ENCODE peak calls at places on chromosomes 12 and 14, in four cellular contexts. D is stomach, M is tibial nerve, J is adrenal gland. E is an unnamed sample.

GRCh38 chr12:15152864-15153263 is 68.4 kb downstream of the RERG start:
- DNase-seq in D (no peak), M (no peak), J (no peak), E (no peak)

GRCh38 chr12:124947561-124948398 is 33.3 kb upstream of the UBC start:
- DNase-seq in J (no peak), M (no peak), D (no peak), E (no peak)

GRCh38 chr12:10140001-10140400 is 10.0 kb upstream of the CLEC7A start:
- DNase-seq in D (no peak), M (peak; percentile 40), J (peak; percentile 21), E (no peak)

GRCh38 chr14:74035556-74035955 is 16.4 kb downstream of the BBOF1 start:
- DNase-seq in D (no peak), M (no peak), J (no peak), E (no peak)

GRCh38 chr14:97218336-97218712 is 421.1 kb downstream of the VRK1 start:
- DNase-seq in D (no peak), J (no peak), M (no peak), E (no peak)

GRCh38 chr14:61662437-61663311 is 32.6 kb upstream of the HIF1A start:
- DNase-seq in M (peak; percentile 13), J (no peak), D (peak; percentile 35), E (no peak)

GRCh38 chr14:24915958-24916595 is 133.9 kb downstream of the STXBP6 start:
- DNase-seq in M (no peak), J (no peak), D (no peak), E (no peak)

GRCh38 chr14:32075636-32076277 is 1.3 kb upstream of the ARHGAP5 start:
- DNase-seq in D (no peak), M (peak; percentile 33), J (peak; percentile 64), E (no peak)

GRCh38 chr14:98593361-98593761 is 678.6 kb downstream of the BCL11B start:
- DNase-seq in M (no peak), J (no peak), D (no peak), E (no peak)

GRCh38 chr14:87617079-87617478 is 375.9 kb downstream of the GALC start:
- DNase-seq in J (no peak), M (no peak), D (no peak), E (no peak)

GRCh38 chr12:50087995-50088394 is 2.9 kb downstream of the SMARCD1 start:
- DNase-seq in J (no peak), D (no peak), M (no peak), E (no peak)

GRCh38 chr14:47276931-47277330 is 398.5 kb downstream of the MDGA2 start:
- DNase-seq in M (no peak), J (no peak), D (no peak), E (no peak)

GRCh38 chr14:30115756-30116155 is 188.1 kb upstream of the PRKD1 start:
- DNase-seq in J (no peak), M (no peak), D (no peak), E (no peak)

GRCh38 chr12:122072031-122072970 is 6.3 kb upstream of the MLXIP start:
- DNase-seq in M (peak; percentile 63), D (peak; percentile 38), J (peak; percentile 76), E (no peak)

GRCh38 chr12:19140381-19141236 is 11.1 kb downstream of the PLEKHA5 start:
- DNase-seq in D (no peak), J (peak; percentile 23), M (no peak), E (no peak)

GRCh38 chr14:68547305-68548193 is 245.3 kb downstream of the ZFP36L1 start:
- DNase-seq in J (peak; percentile 70), D (peak; percentile 41), M (peak; percentile 81), E (peak; percentile 73)

GRCh38 chr14:68549966-68550705 is 242.7 kb downstream of the ZFP36L1 start:
- DNase-seq in D (no peak), M (peak; percentile 5), J (no peak), E (no peak)

GRCh38 chr14:68549057-68549421 is 243.8 kb downstream of the ZFP36L1 start:
- DNase-seq in M (no peak), J (peak; percentile 74), D (no peak), E (no peak)

GRCh38 chr14:68546839-68547238 is 246.0 kb downstream of the ZFP36L1 start:
- DNase-seq in D (no peak), M (peak; percentile 47), J (no peak), E (no peak)

DNA sequence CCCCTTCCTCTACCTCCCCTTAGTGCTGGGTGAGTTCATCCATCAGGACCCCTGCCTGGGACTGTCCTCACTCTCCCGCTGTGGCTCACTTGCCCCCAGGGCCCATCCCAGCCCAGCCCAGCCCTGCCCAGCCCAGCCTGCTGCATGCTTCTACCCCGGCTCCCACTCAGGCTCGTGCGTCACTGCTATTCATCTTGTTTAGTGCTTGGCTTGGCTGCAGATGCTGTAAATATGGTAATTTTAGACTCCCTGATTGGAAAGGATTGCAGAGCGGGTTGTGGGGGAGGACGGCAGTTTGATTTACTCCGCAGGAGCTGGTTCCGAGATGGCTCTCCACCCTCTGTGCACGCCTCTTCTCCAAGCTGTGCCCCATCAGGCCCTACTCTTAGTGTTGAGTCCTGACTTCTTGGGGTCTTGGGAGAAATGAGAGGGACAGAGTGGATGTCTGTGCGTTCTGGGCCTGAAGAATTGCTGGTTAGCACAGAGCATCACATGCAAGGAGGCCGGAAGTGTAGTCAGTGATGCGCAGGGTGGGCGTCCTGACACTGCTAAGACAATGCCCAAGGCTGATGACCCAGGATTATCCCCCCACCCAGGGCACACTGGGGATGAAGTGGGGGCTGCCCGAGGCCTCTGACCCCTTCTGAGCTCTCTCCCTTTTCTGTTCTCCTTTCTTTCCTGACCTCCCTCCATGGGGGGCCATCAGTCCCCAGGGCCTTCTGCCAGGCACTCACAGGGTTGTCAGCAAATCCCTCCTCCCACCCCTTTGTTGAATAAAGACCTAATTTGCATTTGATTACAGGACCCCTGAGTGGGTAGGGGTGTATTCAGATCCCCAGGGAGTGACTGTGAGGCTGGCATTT is 244.4 kb downstream of the ZFP36L1 start:
- DNase-seq in D (peak; percentile 48), J (peak; percentile 89), M (peak; percentile 83), E (peak; percentile 91)
- TF ChIP-seq POLR2A in D (no peak), J (no peak), M (peak; percentile 50), E (no peak)

DNA sequence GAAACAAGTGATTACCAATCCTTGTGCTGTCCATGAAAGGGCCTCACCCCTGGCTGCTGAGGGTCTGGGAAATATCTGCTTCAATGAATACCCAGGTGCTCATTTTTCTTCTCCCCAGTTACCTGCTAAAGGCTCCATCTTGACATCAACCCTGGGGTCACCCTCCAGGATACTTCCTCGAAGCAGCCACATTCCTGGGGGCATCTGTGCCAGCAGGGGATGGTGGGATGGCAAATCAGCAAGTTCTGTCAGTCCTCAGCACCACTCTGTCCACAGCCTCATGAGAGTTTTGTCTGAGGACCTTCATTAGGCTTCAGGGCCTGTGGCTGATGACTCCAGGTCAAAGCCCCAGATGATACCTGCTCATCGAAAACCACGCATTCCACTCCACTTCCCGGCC is 124.8 kb downstream of the ZFP36L1 start:
- DNase-seq in M (no peak), J (peak; percentile 3), D (no peak), E (no peak)
- H3K4me1 ChIP-seq in M (peaks cover 33% of the 10 kb centered on the region), J (no peaks in the 10 kb centered on the region), D (peaks cover 96% of the 10 kb centered on the region), E (peaks cover 5% of the 10 kb centered on the region)

DNA sequence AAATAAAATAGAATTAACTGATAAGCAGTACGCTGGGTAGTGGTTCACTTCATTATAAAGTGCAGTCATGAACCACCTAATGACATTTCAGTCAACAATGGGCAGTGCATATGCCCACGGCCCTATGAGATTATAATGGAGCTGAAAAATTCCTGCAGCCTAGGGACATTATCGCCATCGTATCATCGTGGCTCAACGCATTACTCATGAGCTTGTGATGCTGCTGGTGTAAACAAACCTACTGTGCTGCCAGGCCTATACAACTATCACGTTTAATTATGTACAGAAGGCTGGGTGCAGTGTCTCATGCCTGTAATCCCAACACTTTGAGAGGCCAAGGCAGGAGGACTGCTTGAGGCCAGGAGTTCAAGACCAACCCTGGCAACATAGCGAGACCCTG is 62.3 kb upstream of the TMEM263 start:
- DNase-seq in M (no peak), J (no peak), D (no peak), E (no peak)
- H3K27ac ChIP-seq in M (no peak overlapping the region), J (no peak overlapping the region), D (no peak overlapping the region), E (no peak overlapping the region)

DNA sequence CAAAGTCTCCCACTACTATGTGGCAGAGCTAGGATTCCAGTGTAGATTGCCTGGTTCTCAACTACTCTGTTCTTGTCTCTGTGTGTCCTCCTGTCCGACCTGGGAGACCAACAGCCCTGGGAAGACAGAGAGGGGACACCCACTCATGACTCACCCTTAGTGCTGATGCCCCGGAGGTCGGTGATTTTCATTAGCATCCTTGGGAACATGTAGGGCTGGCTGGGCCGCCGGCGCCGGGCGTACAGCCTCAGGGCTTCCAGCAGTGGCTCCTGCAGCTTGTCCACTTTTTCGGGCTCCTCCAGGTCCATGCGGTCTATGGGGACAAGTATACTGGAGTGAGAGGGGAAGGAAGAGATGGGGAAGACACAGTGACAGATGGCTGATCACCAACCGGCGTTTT is 5.9 kb upstream of the ITGB7 start:
- DNase-seq in D (no peak), J (no peak), M (no peak), E (no peak)
- TF ChIP-seq POLR2A in D (no peak), J (no peak), M (no peak), E (no peak)

GRCh38 chr12:51152953-51153352 is 20.0 kb downstream of the TFCP2 start:
- DNase-seq in D (no peak), M (no peak), J (no peak), E (no peak)
- H3K4me1 ChIP-seq in D (no peaks in the 10 kb centered on the region), M (no peaks in the 10 kb centered on the region), J (no peaks in the 10 kb centered on the region), E (no peaks in the 10 kb centered on the region)

DNA sequence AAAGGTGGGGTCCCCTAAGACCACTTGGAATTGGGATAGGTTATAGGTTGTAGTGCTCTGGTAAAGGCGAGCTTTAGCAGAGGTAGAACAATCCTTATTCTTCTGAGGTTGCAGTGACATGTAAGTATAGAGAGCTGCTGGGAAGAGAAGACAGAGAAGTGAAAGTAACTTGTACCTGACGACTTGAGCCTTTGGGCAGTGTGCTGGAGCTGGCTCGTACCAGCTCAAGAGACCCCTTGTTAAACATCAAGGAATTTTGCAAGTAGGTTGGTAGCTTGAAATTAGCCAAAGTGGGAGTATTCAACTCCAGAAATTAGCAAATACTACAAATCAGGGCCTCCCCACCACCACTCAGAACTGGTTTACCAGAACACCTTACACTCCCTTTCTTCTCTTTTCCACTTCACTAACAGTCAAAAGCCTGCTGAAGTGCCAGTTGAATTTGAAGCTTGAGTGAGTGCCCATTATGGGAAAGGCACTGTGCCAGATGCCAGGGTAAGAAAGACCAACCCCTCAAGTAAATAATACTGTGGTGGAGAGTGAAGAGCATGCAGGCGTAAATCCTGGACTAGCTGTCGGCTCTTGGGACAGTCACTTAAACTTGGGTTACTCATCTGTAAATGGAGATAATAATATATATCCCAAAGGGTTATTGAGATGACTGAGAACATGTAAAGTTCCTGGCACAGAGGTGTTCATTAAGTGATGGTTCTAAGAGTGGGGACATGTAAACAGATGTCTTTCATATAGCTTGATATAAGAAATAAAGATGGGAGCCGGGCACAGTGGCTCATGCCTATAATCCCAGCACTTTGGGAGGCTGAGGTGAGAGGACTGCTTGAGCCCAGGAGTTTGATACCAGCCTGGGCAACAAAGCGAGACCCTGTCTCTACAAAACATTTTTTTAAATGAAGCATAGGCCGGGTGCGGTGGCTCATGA is 27.1 kb upstream of the EID3 start:
- DNase-seq in J (no peak), M (no peak), D (no peak), E (no peak)
- H3K27ac ChIP-seq in J (peak overlapping the region; percentile 61), M (no peak overlapping the region), D (peak overlapping the region; percentile 69), E (peak overlapping the region; percentile 54)

GRCh38 chr12:48694038-48694437 is 12.0 kb upstream of the KANSL2 start:
- DNase-seq in D (no peak), J (no peak), M (no peak), E (no peak)
- TF ChIP-seq POLR2A in D (no peak), J (no peak), M (no peak), E (no peak)

GRCh38 chr14:68374682-68375081 is 418.2 kb downstream of the ZFP36L1 start:
- DNase-seq in D (no peak), M (peak; percentile 57), J (no peak), E (no peak)
- H3K4me1 ChIP-seq in D (peaks cover 28% of the 10 kb centered on the region), M (peaks cover 19% of the 10 kb centered on the region), J (peaks cover 4% of the 10 kb centered on the region), E (peaks cover 6% of the 10 kb centered on the region)